ENCODE peak calls at places on chromosome 2, in nine cellular contexts. F, C, R, N, T, U, D, A and S are unnamed samples. For H3K4me1, the result is how much of the 10 kb centered on the place peaks cover.

GRCh38 chr2:220569380-220569779 is 942.0 kb downstream of the SLC4A3 start:
- DNase-seq in N (no peak), R (no peak), D (no peak), F (no peak), T (no peak), U (no peak), A (no peak), C (no peak), S (peak)

GRCh38 chr2:2265747-2266259 is 65.3 kb downstream of the MYT1L start:
- DNase-seq in F (no peak), N (no peak), D (peak), U (no peak), A (no peak), C (no peak), R (no peak), T (no peak), S (no peak)

GRCh38 chr2:27179344-27180000 is 30.7 kb downstream of the TCF23 start:
- DNase-seq in D (no peak), R (no peak), F (no peak), U (no peak), T (no peak), C (no peak), A (no peak), N (no peak), S (no peak)

GRCh38 chr2:130390460-130391057 is 34.7 kb downstream of the PTPN18 start:
- DNase-seq in N (no peak), D (no peak), F (no peak), C (peak), U (peak), T (no peak), R (no peak), A (no peak), S (no peak)

GRCh38 chr2:168300460-168300859 is 53.1 kb upstream of the STK39 start:
- DNase-seq in C (no peak), A (no peak), T (no peak), D (no peak), F (no peak), U (no peak), N (no peak), R (no peak), S (no peak)

GRCh38 chr2:129757915-129758421 is 221.5 kb upstream of the RAB6C start:
- DNase-seq in R (no peak), T (no peak), N (no peak), F (no peak), U (peak), D (peak), C (no peak), A (peak), S (no peak)

GRCh38 chr2:172834881-172835280 is 99.2 kb downstream of the RAPGEF4 start:
- DNase-seq in R (no peak), C (no peak), A (no peak), F (no peak), T (no peak), U (no peak), D (peak), N (no peak), S (no peak)

GRCh38 chr2:43105586-43106562 is 120.5 kb downstream of the ZFP36L2 start:
- DNase-seq in F (no peak), R (peak), A (no peak), T (peak), C (peak), D (peak), N (no peak), U (peak), S (peak)

GRCh38 chr2:240159251-240159839 is 18.9 kb upstream of the OTOS start:
- DNase-seq in T (no peak), A (no peak), C (peak), U (peak), R (no peak), N (no peak), D (no peak), F (no peak), S (no peak)

GRCh38 chr2:42957109-42958035 is 165.0 kb upstream of the HAAO start:
- DNase-seq in A (peak), T (no peak), C (no peak), N (no peak), F (no peak), U (no peak), R (no peak), D (peak), S (peak)

GRCh38 chr2:211429256-211429655 is 872.9 kb downstream of the CPS1 start:
- DNase-seq in T (no peak), F (no peak), A (no peak), N (no peak), D (no peak), C (no peak), R (no peak), U (no peak), S (no peak)

GRCh38 chr2:6823111-6823510 is 42.6 kb downstream of the CMPK2 start:
- DNase-seq in T (no peak), N (no peak), R (no peak), F (no peak), C (no peak), A (no peak), U (no peak), D (no peak), S (no peak)

GRCh38 chr2:202084265-202084664 is 11.2 kb downstream of the KIAA2012 start:
- DNase-seq in U (no peak), D (no peak), R (no peak), C (no peak), A (no peak), T (no peak), N (no peak), F (no peak), S (no peak)

GRCh38 chr2:197972587-197972986 is 168.2 kb downstream of the PLCL1 start:
- DNase-seq in D (no peak), F (no peak), A (no peak), T (no peak), U (no peak), R (no peak), N (no peak), C (no peak), S (no peak)

DNA sequence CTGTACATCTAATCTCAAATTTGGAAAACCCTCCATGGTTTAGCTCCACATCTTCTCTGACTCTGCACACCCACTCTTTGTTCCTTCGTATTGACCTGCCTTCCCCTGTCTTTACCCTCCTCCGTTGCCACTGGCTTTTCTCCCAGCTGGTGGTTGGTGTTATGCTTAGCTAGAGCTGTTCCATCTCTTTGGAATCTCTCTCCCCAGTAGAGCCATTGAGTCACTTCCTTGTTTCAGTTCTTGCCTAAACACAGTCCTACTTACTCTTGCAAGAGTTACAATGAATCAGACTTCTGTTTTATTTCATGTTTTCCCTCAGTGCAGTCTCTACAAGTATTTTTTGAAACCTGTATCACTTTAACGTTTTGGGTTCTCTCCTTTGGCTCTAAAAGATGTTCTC is 263.9 kb downstream of the LTBP1 start:
- DNase-seq in T (peak), A (no peak), R (no peak), N (no peak), C (no peak), D (peak), U (peak), F (no peak), S (peak)
- H3K4me1 ChIP-seq in T (under half), A (under half), R (under half), N (under half), C (half or more), D (under half), U (under half), F (under half), S (under half)

GRCh38 chr2:107735206-107735605 is 91.5 kb upstream of the RGPD4 start:
- DNase-seq in C (no peak), N (peak), U (no peak), D (no peak), F (no peak), A (no peak), R (no peak), T (no peak), S (no peak)
- H3K4me1 ChIP-seq in C (under half), N (under half), U (under half), D (under half), F (under half), A (under half), R (under half), T (under half), S (under half)

DNA sequence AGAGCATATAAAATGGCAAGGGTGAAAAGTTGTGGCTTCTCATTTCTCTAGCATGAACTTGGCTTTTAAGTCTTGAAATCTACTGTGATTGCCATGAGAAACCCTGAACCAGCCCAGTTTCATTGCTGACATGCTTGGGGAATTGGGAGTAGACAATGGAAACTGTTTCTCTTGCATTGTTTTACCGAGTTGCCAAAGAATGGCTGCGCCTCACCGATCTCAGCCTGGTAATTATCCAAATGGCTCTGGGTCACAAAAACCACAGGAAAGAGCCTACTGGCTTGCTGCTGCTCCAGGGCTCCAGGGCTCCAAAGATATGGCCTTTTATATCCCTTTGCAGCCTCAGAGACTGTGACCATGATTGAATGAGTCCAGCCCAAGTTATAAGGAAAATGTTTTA is 310.4 kb upstream of the NT5C1B start:
- DNase-seq in D (peak), R (no peak), U (no peak), C (no peak), N (no peak), T (no peak), A (no peak), F (no peak), S (no peak)
- H3K4me1 ChIP-seq in D (under half), R (under half), U (under half), C (under half), N (under half), T (under half), A (under half), F (under half), S (under half)

GRCh38 chr2:60355849-60356261 is 197.6 kb downstream of the BCL11A start:
- DNase-seq in T (no peak), D (no peak), R (no peak), U (no peak), A (no peak), N (no peak), C (no peak), F (no peak), S (no peak)
- H3K4me1 ChIP-seq in T (under half), D (under half), R (under half), U (under half), A (under half), N (under half), C (under half), F (under half), S (under half)

GRCh38 chr2:54577944-54578667 is 122.0 kb downstream of the SPTBN1 start:
- DNase-seq in R (no peak), F (no peak), U (no peak), T (no peak), C (no peak), N (no peak), D (no peak), A (no peak), S (no peak)

GRCh38 chr2:54577035-54577434 is 120.9 kb downstream of the SPTBN1 start:
- DNase-seq in A (no peak), T (peak), N (no peak), C (peak), U (no peak), F (no peak), R (no peak), D (no peak), S (no peak)

GRCh38 chr2:54579061-54579681 is 123.0 kb downstream of the SPTBN1 start:
- DNase-seq in N (no peak), D (no peak), T (no peak), A (no peak), R (no peak), C (no peak), U (no peak), F (no peak), S (no peak)

GRCh38 chr2:54579682-54580349 is 123.7 kb downstream of the SPTBN1 start:
- DNase-seq in R (no peak), C (no peak), N (no peak), D (no peak), U (no peak), A (peak), T (peak), F (peak), S (no peak)

GRCh38 chr2:54578668-54579045 is 122.5 kb downstream of the SPTBN1 start:
- DNase-seq in N (no peak), A (no peak), T (no peak), F (no peak), D (no peak), R (no peak), C (no peak), U (no peak), S (no peak)
- H3K4me1 ChIP-seq in N (under half), A (half or more), T (half or more), F (half or more), D (under half), R (under half), C (under half), U (half or more), S (under half)

GRCh38 chr2:229852565-229852964 is 69.2 kb downstream of the TRIP12 start:
- DNase-seq in A (no peak), F (peak), C (no peak), N (no peak), D (no peak), U (no peak), R (no peak), T (no peak), S (no peak)
- H3K4me1 ChIP-seq in A (under half), F (under half), C (under half), N (under half), D (under half), U (under half), R (under half), T (under half), S (under half)

DNA sequence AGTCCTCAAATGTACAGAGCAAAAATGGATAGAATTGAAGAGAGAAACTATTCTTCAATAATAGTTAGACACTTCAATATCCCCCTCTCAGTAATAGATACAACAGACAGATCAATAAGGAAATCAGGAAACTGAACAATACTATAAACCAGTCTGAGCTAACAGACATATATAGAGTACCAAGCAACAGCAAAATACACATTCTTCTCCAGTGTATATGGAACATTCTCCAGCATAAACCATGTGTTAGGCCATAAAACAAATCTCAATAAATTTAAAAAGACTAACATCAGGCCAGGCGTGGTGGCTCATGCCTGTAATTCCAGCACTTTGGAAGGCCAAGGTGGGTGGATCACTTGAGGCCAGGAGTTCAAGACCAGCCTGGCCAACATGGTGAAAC is 43.7 kb upstream of the AMMECR1L start:
- DNase-seq in A (no peak), T (no peak), U (no peak), C (no peak), D (no peak), N (no peak), F (no peak), R (no peak), S (no peak)
- H3K4me1 ChIP-seq in A (under half), T (under half), U (under half), C (under half), D (under half), N (under half), F (under half), R (under half), S (under half)

GRCh38 chr2:119228136-119228535 is 4.5 kb downstream of the STEAP3 start:
- DNase-seq in N (no peak), D (no peak), F (no peak), R (no peak), A (no peak), T (no peak), U (no peak), C (no peak), S (no peak)
- H3K4me1 ChIP-seq in N (under half), D (under half), F (under half), R (under half), A (under half), T (under half), U (half or more), C (under half), S (under half)